ENCODE peak calls at places on chromosomes 16 and 17, in seven cellular contexts. A, K, O, V, L, E and Y are unnamed samples.

GRCh38 chr16:54040480-54040879 is 246.1 kb downstream of the IRX3 start:
- DNase-seq in K (no peak), A (no peak), L (no peak), O (no peak), E (no peak), V (no peak), Y (no peak)

GRCh38 chr17:38920374-38921291 is 4.8 kb upstream of the LASP1NB start:
- DNase-seq in K (no peak), E (no peak), A (no peak), V (no peak), L (no peak), O (no peak), Y (no peak)

GRCh38 chr17:38748329-38749221 is at the start of gene PCGF2:
- DNase-seq in A (no peak), K (peak), L (peak), V (peak), E (peak), O (no peak), Y (peak)

GRCh38 chr17:62919388-62919787 is 46.6 kb upstream of the TANC2 start:
- DNase-seq in E (no peak), V (no peak), A (no peak), L (no peak), O (no peak), K (peak), Y (no peak)

GRCh38 chr17:42683407-42684031 is 1.2 kb downstream of the CNTNAP1 start:
- DNase-seq in L (no peak), V (peak), O (no peak), E (no peak), K (peak), A (peak), Y (peak)

GRCh38 chr17:77396610-77397009 is 255.8 kb downstream of the SEC14L1 start:
- DNase-seq in E (no peak), V (no peak), K (no peak), A (no peak), L (no peak), O (no peak), Y (no peak)

GRCh38 chr16:54054237-54054780 is 232.3 kb downstream of the IRX3 start:
- DNase-seq in E (no peak), V (peak), L (no peak), O (no peak), K (no peak), A (no peak), Y (no peak)

GRCh38 chr17:12680407-12680897 is 14.8 kb downstream of the MYOCD start:
- DNase-seq in V (peak), E (no peak), K (no peak), L (no peak), O (no peak), A (no peak), Y (no peak)

GRCh38 chr17:45129426-45129939 is 2.8 kb downstream of the PLCD3 start:
- DNase-seq in A (no peak), L (no peak), E (no peak), V (peak), O (no peak), K (no peak), Y (no peak)

GRCh38 chr17:55606431-55606830 is 95.2 kb upstream of the SMIM36 start:
- DNase-seq in V (no peak), E (no peak), L (no peak), K (no peak), O (no peak), A (no peak), Y (no peak)

GRCh38 chr16:31177136-31177535 is 2.8 kb upstream of the FUS start:
- DNase-seq in K (peak), V (no peak), E (no peak), A (peak), O (no peak), L (no peak), Y (no peak)

GRCh38 chr17:17493249-17493985 is 2.8 kb downstream of the RASD1 start:
- DNase-seq in L (no peak), K (no peak), O (no peak), V (peak), A (no peak), E (no peak), Y (no peak)

GRCh38 chr16:19400709-19401108 is 17.0 kb upstream of the TMC5 start:
- DNase-seq in O (no peak), A (no peak), E (no peak), V (no peak), L (no peak), K (no peak), Y (peak)
- TF ChIP-seq CTCF in O (peak), A (no peak), E (no peak), V (peak), L (no peak), K (no peak), Y (peak)

DNA sequence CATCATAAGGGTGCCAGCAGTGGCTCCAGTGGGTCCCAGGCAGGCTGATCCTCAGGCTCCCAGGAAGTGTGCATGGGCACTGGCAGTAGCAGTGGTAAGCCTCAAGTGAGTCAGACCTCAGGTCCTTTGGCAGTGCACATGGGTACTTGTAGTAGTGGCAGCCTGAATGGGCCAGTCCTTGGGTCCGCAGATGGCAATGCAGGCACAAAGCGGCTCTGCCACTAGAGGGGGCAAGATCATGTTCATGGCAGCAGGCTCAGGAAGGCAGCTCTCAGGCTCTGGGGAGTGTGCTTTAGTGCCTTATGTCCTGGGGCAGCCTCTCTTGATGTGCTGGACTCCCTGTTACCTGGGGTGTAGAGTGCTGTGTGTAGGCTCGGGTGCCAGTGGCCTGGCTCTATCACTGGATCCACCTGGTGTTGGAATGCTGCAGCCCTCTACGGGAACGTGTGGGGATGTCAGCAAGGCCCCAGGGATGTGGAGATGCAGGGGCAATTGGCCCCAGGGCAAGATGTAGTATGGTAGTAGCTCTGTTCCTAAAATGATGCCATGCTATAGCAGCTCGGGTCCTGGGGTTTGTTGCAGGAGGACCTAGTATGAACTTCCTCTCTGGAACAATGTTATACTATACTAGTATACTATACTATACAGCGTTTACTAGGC is 11.0 kb downstream of the ACSM3 start:
- DNase-seq in K (peak), E (peak), O (peak), A (peak), L (peak), V (peak), Y (peak)
- TF ChIP-seq CTCF in K (peak), E (peak), O (peak), A (peak), L (peak), V (peak), Y (peak)

GRCh38 chr17:28701987-28702751 is 9.5 kb downstream of the PROCA1 start:
- DNase-seq in E (no peak), V (no peak), O (no peak), L (no peak), K (no peak), A (no peak), Y (no peak)

GRCh38 chr17:28700278-28700677 is 11.4 kb downstream of the PROCA1 start:
- DNase-seq in E (no peak), L (no peak), A (no peak), O (no peak), V (no peak), K (no peak), Y (no peak)

GRCh38 chr17:28700830-28701492 is 10.7 kb downstream of the PROCA1 start:
- DNase-seq in O (no peak), K (no peak), E (no peak), V (no peak), L (no peak), A (no peak), Y (no peak)

GRCh38 chr17:28702752-28703150 is 8.9 kb downstream of the PROCA1 start:
- DNase-seq in K (no peak), E (no peak), A (no peak), V (peak), L (no peak), O (no peak), Y (no peak)

GRCh38 chr17:28698253-28698941 is 13.3 kb downstream of the PROCA1 start:
- DNase-seq in A (no peak), V (no peak), L (no peak), O (no peak), E (no peak), K (no peak), Y (no peak)
- TF ChIP-seq CTCF in A (no peak), V (no peak), L (no peak), O (no peak), E (no peak), K (no peak), Y (no peak)

GRCh38 chr17:28413804-28414203 is 7.8 kb upstream of the SLC46A1 start:
- DNase-seq in A (no peak), V (no peak), L (no peak), O (no peak), K (no peak), E (no peak), Y (no peak)
- TF ChIP-seq CTCF in A (no peak), V (no peak), L (no peak), O (no peak), K (no peak), E (no peak), Y (no peak)

GRCh38 chr16:81806696-81807095 is 27.6 kb downstream of the PLCG2 start:
- DNase-seq in O (no peak), K (no peak), A (no peak), E (no peak), V (no peak), L (no peak), Y (no peak)

GRCh38 chr16:81799138-81799504 is 20.0 kb downstream of the PLCG2 start:
- DNase-seq in O (no peak), K (no peak), A (no peak), V (no peak), L (no peak), E (no peak), Y (no peak)

GRCh38 chr16:81804134-81804610 is 25.1 kb downstream of the PLCG2 start:
- DNase-seq in E (no peak), K (no peak), L (no peak), A (no peak), O (no peak), V (no peak), Y (no peak)

GRCh38 chr16:81807767-81808166 is 28.7 kb downstream of the PLCG2 start:
- DNase-seq in A (no peak), L (no peak), E (no peak), V (no peak), O (no peak), K (no peak), Y (no peak)

GRCh38 chr16:81803332-81803731 is 24.2 kb downstream of the PLCG2 start:
- DNase-seq in A (no peak), V (no peak), L (no peak), K (no peak), O (no peak), E (no peak), Y (no peak)
- TF ChIP-seq CTCF in A (no peak), V (no peak), L (no peak), K (no peak), O (no peak), E (no peak), Y (no peak)

DNA sequence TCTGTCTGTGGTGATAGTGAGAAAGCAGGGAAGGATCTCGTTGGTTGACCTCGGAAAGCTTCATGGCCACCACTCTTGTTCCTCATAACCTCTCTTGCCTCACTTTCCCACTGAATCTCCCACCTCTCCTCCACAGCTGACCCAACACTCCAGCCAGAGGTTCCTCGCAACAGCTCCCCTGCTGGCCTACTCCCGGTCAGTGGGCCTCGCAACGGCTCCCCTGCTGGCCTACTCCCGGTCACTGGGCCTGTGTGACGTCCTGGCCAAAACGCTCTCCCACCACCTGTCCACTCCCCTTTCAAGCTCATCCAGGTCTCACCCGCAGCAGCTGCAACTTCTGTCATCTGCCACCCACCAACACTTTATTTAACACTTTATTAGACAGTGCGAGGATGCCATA is 149.1 kb downstream of the VPS53 start:
- DNase-seq in E (peak), O (no peak), A (no peak), L (no peak), V (no peak), K (no peak), Y (no peak)
- TF ChIP-seq CTCF in E (no peak), O (no peak), A (no peak), L (peak), V (peak), K (peak), Y (peak)

DNA sequence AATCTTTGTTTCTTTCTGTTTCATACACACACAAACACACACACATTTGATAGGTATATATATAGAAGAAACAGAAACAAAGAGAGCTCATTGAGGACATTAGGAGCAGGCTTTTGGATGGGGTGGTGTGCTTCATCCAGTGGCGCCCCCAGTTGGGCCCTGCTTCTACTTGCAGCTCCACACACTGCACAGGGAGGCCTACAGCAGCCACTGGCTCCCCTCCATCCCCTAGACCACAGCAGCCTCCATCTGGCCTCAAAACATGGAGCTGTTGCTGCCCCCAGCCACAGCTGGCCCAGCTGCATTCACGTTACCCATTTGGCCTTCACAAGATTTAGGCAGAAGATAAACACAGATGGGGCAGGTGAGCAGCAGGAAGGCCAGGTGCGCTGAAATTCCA is 33.1 kb upstream of the NF1 start:
- DNase-seq in A (no peak), O (no peak), E (peak), K (no peak), V (peak), L (no peak), Y (no peak)
- TF ChIP-seq CTCF in A (no peak), O (peak), E (no peak), K (peak), V (peak), L (peak), Y (peak)

DNA sequence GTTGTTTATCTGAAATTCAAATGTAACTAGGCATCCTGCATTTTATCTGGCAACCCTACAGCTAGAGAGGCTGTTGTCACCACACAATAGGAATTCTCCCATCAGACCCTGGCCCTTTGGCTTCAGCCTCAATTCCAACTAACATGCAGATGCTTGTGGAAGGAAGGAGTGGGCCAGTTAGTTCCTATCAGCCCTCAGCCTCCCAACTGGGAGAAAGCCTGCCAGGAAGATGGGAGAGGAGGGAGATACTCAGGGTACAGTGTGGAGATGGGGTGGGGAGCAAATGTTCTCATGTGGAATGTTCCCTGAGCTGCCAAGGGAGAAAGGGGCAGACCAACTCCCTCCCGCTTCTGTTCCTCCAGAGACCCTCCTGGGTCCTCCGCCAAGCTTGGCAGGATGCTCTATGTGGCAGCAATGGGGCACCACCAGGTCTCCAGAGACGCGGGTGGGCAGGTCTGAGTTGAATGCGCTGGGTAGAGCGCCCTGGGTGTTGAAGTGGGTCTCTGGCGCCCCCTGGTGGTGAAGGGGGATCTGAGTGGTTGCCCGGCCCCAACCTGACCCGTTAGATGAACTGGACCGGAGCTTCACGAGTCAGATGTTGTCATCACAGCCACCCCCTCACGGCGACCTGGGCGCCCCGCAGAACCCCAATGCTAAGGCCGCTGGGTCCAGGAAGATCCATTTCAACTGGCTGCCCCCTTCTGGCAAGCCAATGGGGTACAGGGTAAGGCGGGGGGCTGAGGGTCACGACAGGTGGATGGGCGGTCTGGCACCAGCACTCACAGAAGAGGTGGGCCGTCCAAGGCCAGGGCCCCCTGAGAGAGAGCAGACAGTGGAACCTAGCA is 15.2 kb downstream of the GALK1 start:
- DNase-seq in L (peak), A (peak), K (peak), O (peak), V (peak), E (peak), Y (peak)
- TF ChIP-seq CTCF in L (peak), A (peak), K (peak), O (peak), V (peak), E (peak), Y (peak)

GRCh38 chr16:24539295-24539849 is at the start of gene RBBP6:
- DNase-seq in V (peak), K (peak), E (peak), A (peak), O (peak), L (peak), Y (peak)
- TF ChIP-seq CTCF in V (peak), K (peak), E (no peak), A (peak), O (peak), L (peak), Y (no peak)

DNA sequence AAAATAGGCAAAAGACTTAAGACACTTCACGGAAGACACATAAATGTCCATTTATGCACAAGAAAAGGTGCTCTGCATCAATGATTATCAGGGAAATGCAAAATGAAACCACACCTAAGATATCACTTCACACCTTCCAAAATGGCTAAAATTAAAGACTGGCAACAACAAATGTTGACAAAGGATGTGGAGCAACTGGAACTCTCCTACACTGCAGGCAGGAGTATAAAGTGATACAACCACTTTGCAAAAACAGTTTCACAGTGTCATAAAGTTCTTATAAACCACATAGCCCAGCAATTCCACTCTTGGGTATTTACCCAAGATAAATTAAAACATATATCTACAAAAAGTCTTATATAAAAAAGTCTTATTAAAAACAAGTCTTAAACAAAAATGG is 7.8 kb downstream of the BBS2 start:
- DNase-seq in O (no peak), A (no peak), V (no peak), K (no peak), E (no peak), L (no peak), Y (no peak)
- TF ChIP-seq CTCF in O (no peak), A (no peak), V (no peak), K (no peak), E (no peak), L (no peak), Y (no peak)